ENCODE peak calls at places on chromosomes 13 and 19, in seven cellular contexts. R is HCT116, M is HepG2, S is SK-N-SH, T is H1, C is T47D, Z is GM12878. O is an unnamed sample.

GRCh38 chr13:44244288-44244687 is 129.3 kb upstream of the SERP2 start:
- DNase-seq in Z (no peak), T (no peak), S (no peak), M (no peak), C (no peak), R (peak; percentile 70), O (peak; percentile 38)

GRCh38 chr13:51524846-51525566 is 59.3 kb upstream of the WDFY2 start:
- DNase-seq in S (no peak), R (no peak), T (no peak), M (no peak), Z (no peak), C (no peak), O (no peak)

GRCh38 chr19:51116736-51117135 is 8.0 kb upstream of the SIGLEC9 start:
- DNase-seq in C (no peak), T (no peak), Z (no peak), S (no peak), R (no peak), M (no peak), O (no peak)

GRCh38 chr13:32025730-32026129 is 5.8 kb upstream of the FRY start:
- DNase-seq in M (no peak), Z (no peak), T (peak; percentile 43), R (no peak), S (no peak), C (no peak), O (no peak)

GRCh38 chr19:49858591-49858985 is 7.6 kb downstream of the PTOV1 start:
- DNase-seq in R (no peak), T (no peak), S (no peak), M (no peak), Z (no peak), C (no peak), O (no peak)

GRCh38 chr19:43425567-43426392 is 11.1 kb downstream of the TEX101 start:
- DNase-seq in R (peak; percentile 18), Z (no peak), M (no peak), S (no peak), C (peak; percentile 32), T (no peak), O (no peak)

GRCh38 chr19:37309834-37310575 is 60.9 kb upstream of the ZNF527 start:
- DNase-seq in Z (no peak), C (peak; percentile 63), S (peak; percentile 32), M (no peak), R (no peak), T (no peak), O (no peak)

GRCh38 chr19:38682872-38683392 is 35.5 kb downstream of the ACTN4 start:
- DNase-seq in S (no peak), R (no peak), C (no peak), M (no peak), Z (no peak), T (no peak), O (no peak)

GRCh38 chr19:8688930-8689329 is 9.7 kb downstream of the ACTL9 start:
- DNase-seq in S (no peak), T (no peak), R (no peak), Z (no peak), M (no peak), C (no peak), O (no peak)

GRCh38 chr13:45333973-45334922 is 6.7 kb downstream of the TPT1 start:
- DNase-seq in S (no peak), T (no peak), C (no peak), M (no peak), Z (no peak), R (no peak), O (no peak)

GRCh38 chr13:57784633-57785032 is 153.1 kb downstream of the PCDH17 start:
- DNase-seq in T (no peak), M (no peak), Z (no peak), S (no peak), C (no peak), R (no peak), O (no peak)

GRCh38 chr13:57787058-57787791 is 155.7 kb downstream of the PCDH17 start:
- DNase-seq in R (no peak), C (no peak), S (no peak), T (peak; percentile 31), Z (no peak), M (no peak), O (no peak)
- TF ChIP-seq JUND in R (no peak), C (no peak), S (no peak), T (no peak), Z (no peak), M (no peak), O (no peak)

DNA sequence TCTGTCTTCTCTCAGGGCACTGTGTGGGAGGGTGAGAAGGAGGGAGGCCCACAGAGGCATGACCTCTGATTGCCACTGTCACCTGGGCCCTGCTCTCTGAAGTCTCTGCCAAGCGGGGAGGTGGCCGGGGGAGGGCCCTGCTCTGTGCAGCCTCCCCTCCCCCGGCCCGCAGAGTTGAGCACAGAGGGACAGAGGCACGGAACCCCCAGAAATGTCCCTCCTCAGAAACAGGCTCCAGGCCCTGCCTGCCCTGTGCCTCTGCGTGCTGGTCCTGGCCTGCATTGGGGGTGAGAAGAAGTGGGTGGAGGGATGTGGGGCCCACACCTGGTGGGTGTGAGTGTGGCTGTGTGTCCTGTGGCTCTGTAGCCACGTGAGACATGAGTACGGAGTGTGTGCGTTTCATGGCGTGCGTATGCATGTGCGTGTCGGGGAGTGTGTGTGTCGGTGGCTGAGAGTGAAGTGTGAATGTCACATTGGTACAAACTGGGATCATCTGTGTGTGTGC is at the start of gene APOC4:
- DNase-seq in S (no peak), C (no peak), Z (no peak), M (no peak), T (no peak), R (no peak), O (peak; percentile 29)
- TF ChIP-seq JUND in S (no peak), C (no peak), Z (no peak), M (no peak), T (no peak), R (no peak), O (no peak)

GRCh38 chr13:113728571-113729054 is 30.4 kb upstream of the TMEM255B start:
- DNase-seq in S (no peak), R (no peak), M (no peak), T (no peak), Z (no peak), C (no peak), O (no peak)
- TF ChIP-seq JUND in S (no peak), R (no peak), M (no peak), T (no peak), Z (no peak), C (no peak), O (no peak)

GRCh38 chr19:52638601-52639000 is 446 bp upstream of the ZNF83 start:
- DNase-seq in R (no peak), Z (no peak), S (peak; percentile 53), C (no peak), T (no peak), M (no peak), O (peak; percentile 24)
- TF ChIP-seq JUND in R (no peak), Z (no peak), S (no peak), C (no peak), T (no peak), M (no peak), O (no peak)

GRCh38 chr13:78476910-78477309 is 126.4 kb downstream of the POU4F1 start:
- DNase-seq in Z (no peak), C (no peak), S (no peak), R (no peak), M (no peak), T (no peak), O (no peak)

DNA sequence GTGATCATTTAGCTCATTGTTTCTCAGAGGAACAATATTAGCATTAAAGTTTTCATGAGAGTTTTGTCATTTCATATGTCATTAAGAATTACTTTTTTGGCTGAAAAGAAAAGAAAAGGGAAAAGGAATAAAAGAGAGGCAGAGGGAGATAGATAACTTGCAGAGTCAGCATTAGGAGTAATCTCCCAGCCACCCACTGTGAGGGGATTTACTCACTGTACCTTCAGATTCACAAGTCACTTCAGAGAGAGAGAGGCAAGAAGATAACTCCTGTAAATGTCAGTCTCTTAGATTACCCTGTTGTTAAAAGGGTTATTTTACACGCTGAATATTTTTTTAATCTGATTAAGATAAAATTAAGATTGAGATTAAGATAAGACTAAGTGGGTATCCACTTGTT is 125.2 kb downstream of the POU4F1 start:
- DNase-seq in R (no peak), M (no peak), Z (no peak), S (no peak), T (no peak), C (no peak), O (no peak)
- TF ChIP-seq JUND in R (no peak), M (no peak), Z (no peak), S (no peak), T (no peak), C (no peak), O (no peak)

GRCh38 chr19:29262085-29262484 is 49.1 kb upstream of the UQCRFS1 start:
- DNase-seq in T (no peak), Z (no peak), S (no peak), C (no peak), M (no peak), R (no peak), O (no peak)

GRCh38 chr19:29264897-29265296 is 51.9 kb upstream of the UQCRFS1 start:
- DNase-seq in C (no peak), M (no peak), Z (no peak), S (no peak), T (no peak), R (no peak), O (no peak)

GRCh38 chr19:29266001-29266400 is 53.0 kb upstream of the UQCRFS1 start:
- DNase-seq in Z (no peak), M (no peak), C (no peak), T (no peak), S (no peak), R (no peak), O (no peak)

GRCh38 chr19:29265436-29265835 is 52.5 kb upstream of the UQCRFS1 start:
- DNase-seq in Z (no peak), M (no peak), C (no peak), T (no peak), S (no peak), R (no peak), O (no peak)

DNA sequence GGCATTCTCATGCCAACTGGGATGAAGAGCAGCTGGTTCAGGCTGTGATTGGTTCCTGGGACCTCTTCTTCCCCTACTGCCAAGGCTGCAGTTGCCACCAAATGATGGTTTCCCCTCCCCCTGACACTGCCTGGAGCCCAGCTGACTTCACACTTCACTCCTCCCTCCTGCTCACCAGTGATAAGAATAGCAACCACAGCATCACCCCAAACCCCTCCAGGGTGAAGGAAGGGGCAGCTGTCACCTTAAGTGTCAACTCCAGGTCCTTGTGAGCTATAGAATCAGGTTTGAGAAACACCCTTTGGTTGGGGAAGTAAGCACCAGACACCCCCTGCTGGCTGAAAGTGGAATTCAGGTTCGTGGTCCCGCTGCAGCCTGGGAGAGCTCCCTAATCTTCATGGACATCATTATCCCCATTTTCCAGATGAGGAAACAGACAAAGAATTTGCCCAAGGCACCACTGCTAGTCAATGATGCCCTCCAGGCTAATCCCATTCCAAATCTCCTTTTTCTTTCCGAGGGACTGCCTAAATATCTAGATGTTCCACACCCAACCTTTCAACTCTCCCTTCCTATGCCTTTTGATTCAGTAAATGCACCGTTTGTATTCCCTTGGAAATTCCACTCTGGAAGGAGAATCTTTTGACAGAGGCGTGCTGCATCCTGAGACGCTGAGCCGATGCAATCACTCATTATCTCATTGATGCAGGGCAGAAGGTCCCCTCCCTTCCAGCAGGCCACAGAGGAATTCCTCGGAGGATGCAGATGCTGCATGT is 50.5 kb upstream of the UQCRFS1 start:
- DNase-seq in S (peak; percentile 65), R (no peak), C (peak; percentile 54), T (no peak), M (peak; percentile 11), Z (no peak), O (peak; percentile 68)
- TF ChIP-seq JUND in S (no peak), R (no peak), C (no peak), T (no peak), M (no peak), Z (no peak), O (no peak)

O was measured in K562.